ENCODE peak calls at places on chromosome 1, in six cellular contexts. One of them, this sample, is unnamed.

GRCh38 chr1:30887485-30888315 is 20.9 kb downstream of the SDC3 start:
- DNase-seq in AG10803: peak; percentile 82
- DNase-seq in naive thymus-derived CD8-positive, alpha-beta T cell: no peak
- DNase-seq in Karpas-422: peak; percentile 65
- DNase-seq in activated CD4-positive, alpha-beta T cell treated with anti-CD3 and anti-CD28 coated beads for 1 hour: no peak
- DNase-seq in AG04450: peak; percentile 10
- DNase-seq in this sample: no peak

GRCh38 chr1:96416690-96417444 is 304.7 kb upstream of the PTBP2 start:
- DNase-seq in activated CD4-positive, alpha-beta T cell treated with anti-CD3 and anti-CD28 coated beads for 1 hour: no peak
- DNase-seq in naive thymus-derived CD8-positive, alpha-beta T cell: no peak
- DNase-seq in AG04450: no peak
- DNase-seq in AG10803: no peak
- DNase-seq in Karpas-422: no peak
- DNase-seq in this sample: no peak

GRCh38 chr1:30742300-30742962 is 15.1 kb downstream of the LAPTM5 start:
- DNase-seq in Karpas-422: no peak
- DNase-seq in AG10803: no peak
- DNase-seq in naive thymus-derived CD8-positive, alpha-beta T cell: no peak
- DNase-seq in activated CD4-positive, alpha-beta T cell treated with anti-CD3 and anti-CD28 coated beads for 1 hour: no peak
- DNase-seq in AG04450: no peak
- DNase-seq in this sample: no peak

GRCh38 chr1:90719321-90720136 is 2.4 kb upstream of the BARHL2 start:
- DNase-seq in naive thymus-derived CD8-positive, alpha-beta T cell: no peak
- DNase-seq in AG10803: no peak
- DNase-seq in AG04450: no peak
- DNase-seq in Karpas-422: no peak
- DNase-seq in activated CD4-positive, alpha-beta T cell treated with anti-CD3 and anti-CD28 coated beads for 1 hour: no peak
- DNase-seq in this sample: no peak

GRCh38 chr1:206923009-206923960 is 1.5 kb upstream of the FCMR start:
- DNase-seq in naive thymus-derived CD8-positive, alpha-beta T cell: peak; percentile 65
- DNase-seq in Karpas-422: no peak
- DNase-seq in AG10803: no peak
- DNase-seq in activated CD4-positive, alpha-beta T cell treated with anti-CD3 and anti-CD28 coated beads for 1 hour: peak; percentile 48
- DNase-seq in AG04450: no peak
- DNase-seq in this sample: no peak

GRCh38 chr1:1894354-1895049 is 3.6 kb upstream of the GNB1 start:
- DNase-seq in Karpas-422: peak; percentile 53
- DNase-seq in AG10803: no peak
- DNase-seq in activated CD4-positive, alpha-beta T cell treated with anti-CD3 and anti-CD28 coated beads for 1 hour: no peak
- DNase-seq in naive thymus-derived CD8-positive, alpha-beta T cell: no peak
- DNase-seq in AG04450: no peak
- DNase-seq in this sample: no peak

GRCh38 chr1:162276493-162276892 is 100.2 kb downstream of the SPATA46 start:
- DNase-seq in AG10803: peak; percentile 34
- DNase-seq in naive thymus-derived CD8-positive, alpha-beta T cell: no peak
- DNase-seq in Karpas-422: peak; percentile 81
- DNase-seq in AG04450: no peak
- DNase-seq in activated CD4-positive, alpha-beta T cell treated with anti-CD3 and anti-CD28 coated beads for 1 hour: no peak
- DNase-seq in this sample: no peak

GRCh38 chr1:21059021-21059420 is 117.7 kb downstream of the EIF4G3 start:
- DNase-seq in AG04450: no peak
- DNase-seq in naive thymus-derived CD8-positive, alpha-beta T cell: no peak
- DNase-seq in Karpas-422: no peak
- DNase-seq in AG10803: no peak
- DNase-seq in activated CD4-positive, alpha-beta T cell treated with anti-CD3 and anti-CD28 coated beads for 1 hour: no peak
- DNase-seq in this sample: no peak

GRCh38 chr1:61011514-61012263 is 70.7 kb upstream of the NFIA start:
- DNase-seq in naive thymus-derived CD8-positive, alpha-beta T cell: no peak
- DNase-seq in AG10803: no peak
- DNase-seq in activated CD4-positive, alpha-beta T cell treated with anti-CD3 and anti-CD28 coated beads for 1 hour: no peak
- DNase-seq in AG04450: no peak
- DNase-seq in Karpas-422: no peak
- DNase-seq in this sample: no peak

GRCh38 chr1:37867784-37868183 is 8.4 kb upstream of the MTF1 start:
- DNase-seq in naive thymus-derived CD8-positive, alpha-beta T cell: no peak
- DNase-seq in Karpas-422: no peak
- DNase-seq in activated CD4-positive, alpha-beta T cell treated with anti-CD3 and anti-CD28 coated beads for 1 hour: no peak
- DNase-seq in AG10803: no peak
- DNase-seq in AG04450: no peak
- DNase-seq in this sample: no peak

This sample was measured in NT2/D1.